ENCODE peak calls at places on chromosomes 4 and X, in four cellular contexts. J, E, N and L are unnamed samples.

GRCh38 chr4:123661080-123661737 is 264.6 kb downstream of the SPRY1 start:
- DNase-seq in N (no peak), E (no peak), J (no peak), L (peak)

GRCh38 chr4:41747230-41748055 is 1.1 kb downstream of the PHOX2B start:
- DNase-seq in E (no peak), J (no peak), N (no peak), L (no peak)

GRCh38 chr4:128583753-128584712 is 225.5 kb upstream of the JADE1 start:
- DNase-seq in N (no peak), J (no peak), E (no peak), L (no peak)

GRCh38 chrX:11533211-11533651 is 132.5 kb downstream of the ARHGAP6 start:
- DNase-seq in J (peak), E (no peak), N (no peak), L (peak)

GRCh38 chr4:10104211-10104990 is 12.2 kb downstream of the WDR1 start:
- DNase-seq in N (no peak), J (no peak), E (no peak), L (no peak)

GRCh38 chrX:22097295-22097694 is 65.2 kb downstream of the PHEX start:
- DNase-seq in N (no peak), E (no peak), J (no peak), L (peak)

GRCh38 chr4:143559757-143560147 is 46.2 kb downstream of the SMARCA5 start:
- DNase-seq in J (no peak), E (no peak), N (no peak), L (no peak)

GRCh38 chr4:76373919-76374552 is 46.9 kb downstream of the CCDC158 start:
- DNase-seq in J (no peak), E (no peak), N (no peak), L (peak)

GRCh38 chr4:16858275-16858752 is 40.1 kb downstream of the LDB2 start:
- DNase-seq in E (no peak), J (no peak), N (no peak), L (peak)

GRCh38 chr4:1330761-1331590 is 16.0 kb upstream of the UVSSA start:
- DNase-seq in J (peak), E (no peak), N (no peak), L (no peak)

GRCh38 chr4:94530073-94530472 is 78.3 kb downstream of the PDLIM5 start:
- DNase-seq in N (no peak), J (no peak), E (no peak), L (no peak)

GRCh38 chr4:183838987-183839712 is 66.0 kb upstream of the STOX2 start:
- DNase-seq in E (no peak), N (no peak), J (no peak), L (peak)

GRCh38 chrX:57821703-57822375 is 88.4 kb downstream of the ZXDA start:
- DNase-seq in E (no peak), N (no peak), J (peak), L (peak)

GRCh38 chr4:147828361-147828760 is 96.5 kb downstream of the ARHGAP10 start:
- DNase-seq in J (no peak), E (no peak), N (no peak), L (peak)

GRCh38 chrX:11629593-11630211 is 36.0 kb downstream of the ARHGAP6 start:
- DNase-seq in J (no peak), N (no peak), E (no peak), L (peak)

GRCh38 chrX:48794993-48795501 is 6.8 kb upstream of the HDAC6 start:
- DNase-seq in J (no peak), E (peak), N (no peak), L (peak)